ENCODE peak calls at places on chromosomes 13 and 19, in nine cellular contexts. K, T, G, O, Z, M, A, E and I are unnamed samples.

GRCh38 chr13:55815458-55816033 is 1325.2 kb upstream of the PRR20A start:
- DNase-seq in M (no peak), E (peak; percentile 44), T (no peak), Z (no peak), G (no peak), A (no peak), K (no peak), O (no peak), I (no peak)

GRCh38 chr13:45149964-45150363 is 29.7 kb downstream of the GTF2F2 start:
- DNase-seq in Z (no peak), K (no peak), M (peak; percentile 6), A (no peak), G (no peak), E (no peak), T (no peak), O (no peak), I (no peak)

GRCh38 chr13:22169473-22169872 is 498.6 kb downstream of the FGF9 start:
- DNase-seq in O (no peak), G (no peak), Z (no peak), A (no peak), T (no peak), K (no peak), E (no peak), M (no peak), I (no peak)

GRCh38 chr13:40800559-40800958 is 11.1 kb downstream of the SLC25A15 start:
- DNase-seq in K (no peak), O (no peak), E (no peak), G (no peak), A (no peak), Z (no peak), T (no peak), M (no peak), I (no peak)

GRCh38 chr13:55359067-55359466 is 1781.7 kb upstream of the PRR20A start:
- DNase-seq in A (no peak), G (no peak), O (no peak), E (no peak), Z (no peak), T (no peak), K (no peak), M (no peak), I (no peak)

GRCh38 chr19:4058696-4059492 is 7.8 kb downstream of the ZBTB7A start:
- DNase-seq in Z (no peak), A (no peak), K (no peak), O (no peak), M (no peak), E (no peak), G (no peak), T (no peak), I (no peak)

GRCh38 chr19:2719910-2720776 is 1.0 kb downstream of the DIRAS1 start:
- DNase-seq in Z (no peak), A (no peak), T (no peak), M (no peak), E (no peak), G (no peak), O (peak; percentile 52), K (no peak), I (no peak)

GRCh38 chr13:73522937-73523336 is 464.1 kb downstream of the KLF5 start:
- DNase-seq in Z (no peak), K (no peak), E (no peak), M (no peak), G (no peak), A (no peak), T (peak; percentile 65), O (no peak), I (no peak)

GRCh38 chr13:49499889-49500660 is 4.3 kb downstream of the PHF11 start:
- DNase-seq in K (no peak), O (peak; percentile 90), T (no peak), E (no peak), Z (peak; percentile 8), G (no peak), M (peak; percentile 65), A (no peak), I (no peak)

GRCh38 chr19:13843104-13843921 is 33.6 kb upstream of the NANOS3 start:
- DNase-seq in G (no peak), M (peak; percentile 77), E (peak; percentile 98), O (peak; percentile 87), T (no peak), A (no peak), K (no peak), Z (no peak), I (no peak)

GRCh38 chr19:55300821-55301458 is 17.1 kb downstream of the BRSK1 start:
- DNase-seq in A (no peak), K (no peak), Z (no peak), E (no peak), G (no peak), T (no peak), O (no peak), M (no peak), I (no peak)

GRCh38 chr13:46063292-46063691 is 10.7 kb upstream of the ZC3H13 start:
- DNase-seq in G (no peak), A (no peak), T (no peak), O (no peak), Z (no peak), E (no peak), M (no peak), K (no peak), I (no peak)

GRCh38 chr19:369876-370275 is 25.3 kb upstream of the MIER2 start:
- DNase-seq in A (no peak), G (no peak), K (no peak), Z (no peak), T (no peak), O (no peak), E (no peak), M (no peak), I (no peak)

GRCh38 chr19:39829702-39830275 is 4.2 kb downstream of the DYRK1B start:
- DNase-seq in A (no peak), E (no peak), Z (no peak), K (no peak), M (no peak), G (no peak), O (no peak), T (no peak), I (no peak)

GRCh38 chr13:108182652-108183051 is 32.7 kb downstream of the LIG4 start:
- DNase-seq in E (no peak), G (no peak), O (no peak), Z (no peak), T (no peak), M (no peak), K (no peak), A (no peak), I (no peak)

GRCh38 chr13:46149272-46150133 is 32.5 kb downstream of the LCP1 start:
- DNase-seq in Z (no peak), M (no peak), O (no peak), G (no peak), E (no peak), K (no peak), T (no peak), A (no peak), I (no peak)

GRCh38 chr19:37217533-37217854 is 520 bp upstream of the ZNF383 start:
- DNase-seq in M (no peak), A (no peak), Z (no peak), T (no peak), O (no peak), K (no peak), G (no peak), E (no peak), I (no peak)

GRCh38 chr19:29845576-29846176 is 33.9 kb downstream of the CCNE1 start:
- DNase-seq in E (peak; percentile 84), A (no peak), Z (no peak), M (no peak), O (peak; percentile 57), K (no peak), G (peak; percentile 7), T (no peak), I (no peak)

GRCh38 chr13:41909524-41909923 is 51.4 kb downstream of the VWA8 start:
- DNase-seq in T (no peak), O (no peak), G (no peak), M (no peak), Z (peak; percentile 37), A (no peak), E (no peak), K (no peak), I (no peak)

GRCh38 chr19:5434351-5434917 is 20.8 kb upstream of the ZNRF4 start:
- DNase-seq in T (no peak), O (no peak), M (peak; percentile 18), Z (no peak), G (no peak), K (no peak), E (no peak), A (no peak), I (no peak)

GRCh38 chr19:39320948-39321831 is 527 bp upstream of the LRFN1 start:
- DNase-seq in A (no peak), G (no peak), Z (no peak), O (no peak), K (no peak), E (no peak), M (no peak), T (no peak), I (no peak)

GRCh38 chr13:113977976-113978375 is 4.1 kb upstream of the C13orf46 start:
- DNase-seq in E (no peak), G (no peak), Z (no peak), T (no peak), K (no peak), A (no peak), M (no peak), O (no peak), I (no peak)

GRCh38 chr13:94312511-94313191 is 166.8 kb downstream of the DCT start:
- DNase-seq in K (no peak), O (no peak), G (no peak), E (no peak), A (no peak), T (peak; percentile 89), Z (no peak), M (no peak), I (no peak)

GRCh38 chr13:27449936-27450828 is at the start of gene MTIF3:
- DNase-seq in K (peak; percentile 95), M (peak; percentile 81), Z (peak; percentile 80), G (peak; percentile 95), T (peak; percentile 86), A (peak; percentile 94), E (peak; percentile 90), O (peak; percentile 88), I (peak; percentile 95)